ENCODE peak calls at places on chromosomes 2 and 18, in eight cellular contexts. H, F, N, B, C, X, T and S are unnamed samples.

GRCh38 chr2:237859533-237860272 is at the start of gene RAMP1:
- DNase-seq in X (peak; percentile 45), C (no peak), T (no peak), N (peak; percentile 29), B (no peak), H (no peak), F (no peak), S (no peak)

GRCh38 chr2:156589381-156590079 is 153.4 kb downstream of the GPD2 start:
- DNase-seq in H (no peak), T (peak; percentile 52), F (no peak), X (peak; percentile 57), C (no peak), N (peak; percentile 11), B (peak; percentile 55), S (no peak)

GRCh38 chr2:29691386-29691950 is 229.9 kb downstream of the ALK start:
- DNase-seq in C (no peak), F (no peak), H (no peak), T (no peak), X (no peak), B (no peak), N (no peak), S (no peak)

GRCh38 chr2:32990556-32990955 is 43.8 kb downstream of the LTBP1 start:
- DNase-seq in H (no peak), B (no peak), F (no peak), T (no peak), C (no peak), N (no peak), X (no peak), S (no peak)

GRCh38 chr2:200507179-200507578 is 2.7 kb downstream of the KCTD18 start:
- DNase-seq in F (no peak), H (no peak), B (no peak), N (no peak), T (no peak), C (no peak), X (no peak), S (no peak)

GRCh38 chr2:136045344-136045743 is 59.9 kb upstream of the DARS1 start:
- DNase-seq in T (no peak), N (no peak), B (no peak), H (no peak), C (no peak), F (no peak), X (no peak), S (no peak)

GRCh38 chr2:153163055-153163454 is 315.5 kb downstream of the RPRM start:
- DNase-seq in B (peak; percentile 45), X (peak; percentile 84), H (no peak), C (no peak), T (no peak), F (no peak), N (no peak), S (no peak)

GRCh38 chr18:30945769-30946168 is 96.8 kb downstream of the DSC3 start:
- DNase-seq in X (peak; percentile 7), N (no peak), F (no peak), T (no peak), C (no peak), H (no peak), B (no peak), S (no peak)

GRCh38 chr18:52175406-52175805 is 164.6 kb upstream of the DCC start:
- DNase-seq in X (no peak), H (no peak), F (no peak), B (no peak), T (no peak), C (no peak), N (no peak), S (no peak)

GRCh38 chr2:191688934-191689695 is 11.2 kb downstream of the NABP1 start:
- DNase-seq in B (peak; percentile 82), T (no peak), X (no peak), F (no peak), H (no peak), N (peak; percentile 67), C (no peak), S (no peak)

GRCh38 chr2:222054813-222055212 is 244.0 kb downstream of the PAX3 start:
- DNase-seq in X (no peak), N (no peak), B (no peak), C (no peak), H (no peak), F (no peak), T (no peak), S (no peak)